ENCODE peak calls at places on chromosome 16, in ten cellular contexts. D, A, F, N, X, K, I, Z, S and E are unnamed samples.

GRCh38 chr16:57802635-57803412 is 533 bp upstream of the KIFC3 start:
- DNase-seq in Z (peak; percentile 34), F (peak; percentile 31), A (peak; percentile 55), I (peak; percentile 86), D (no peak), N (no peak), K (no peak), S (no peak), X (no peak), E (no peak)

GRCh38 chr16:25198021-25198420 is 18.7 kb upstream of the AQP8 start:
- DNase-seq in S (no peak), I (peak; percentile 18), X (no peak), K (no peak), Z (no peak), F (no peak), D (no peak), A (peak; percentile 65), N (no peak), E (no peak)

GRCh38 chr16:54277845-54278703 is 8.5 kb downstream of the IRX3 start:
- DNase-seq in A (no peak), I (no peak), S (no peak), X (no peak), D (no peak), K (peak; percentile 22), Z (peak; percentile 33), N (no peak), F (no peak), E (no peak)

GRCh38 chr16:28930652-28931051 is 1.1 kb upstream of the CD19 start:
- DNase-seq in D (no peak), X (peak; percentile 39), F (no peak), A (no peak), I (no peak), Z (no peak), N (no peak), S (no peak), K (no peak), E (no peak)

GRCh38 chr16:84307209-84307954 is 12.7 kb downstream of the WFDC1 start:
- DNase-seq in Z (no peak), X (no peak), I (no peak), K (no peak), F (no peak), A (no peak), D (no peak), N (no peak), S (no peak), E (no peak)

GRCh38 chr16:62585041-62585545 is 548.9 kb upstream of the CDH8 start:
- DNase-seq in N (no peak), D (no peak), Z (no peak), A (no peak), S (no peak), F (no peak), X (no peak), K (no peak), I (no peak), E (no peak)

GRCh38 chr16:86772231-86772510 is 193.8 kb downstream of the FOXL1 start:
- DNase-seq in X (no peak), Z (no peak), A (peak; percentile 50), D (no peak), F (no peak), N (no peak), S (no peak), K (no peak), I (no peak), E (no peak)

GRCh38 chr16:23607740-23608139 is 11.6 kb upstream of the NDUFAB1 start:
- DNase-seq in I (no peak), F (no peak), X (no peak), D (no peak), A (no peak), K (no peak), S (no peak), Z (no peak), N (no peak), E (no peak)

GRCh38 chr16:67477960-67478554 is 2.9 kb downstream of the ATP6V0D1 start:
- DNase-seq in D (no peak), A (no peak), F (no peak), N (no peak), I (no peak), S (no peak), X (no peak), Z (no peak), K (no peak), E (no peak)

GRCh38 chr16:9049241-9049640 is 42.2 kb upstream of the HAPSTR1 start:
- DNase-seq in X (no peak), D (peak; percentile 80), S (no peak), F (peak; percentile 90), A (no peak), K (no peak), Z (no peak), I (no peak), N (no peak), E (no peak)

GRCh38 chr16:69351309-69352027 is at the start of gene TMED6:
- DNase-seq in Z (no peak), F (no peak), N (no peak), A (no peak), X (no peak), D (no peak), K (peak; percentile 44), I (no peak), S (no peak), E (no peak)

GRCh38 chr16:54355251-54355650 is 68.7 kb upstream of the IRX3 start:
- DNase-seq in A (peak; percentile 60), K (no peak), N (no peak), F (peak; percentile 61), S (no peak), I (no peak), X (no peak), D (no peak), Z (no peak), E (no peak)

GRCh38 chr16:68235882-68236803 is at the start of gene ESRP2:
- DNase-seq in K (peak; percentile 90), I (no peak), D (no peak), F (no peak), N (no peak), X (no peak), A (peak; percentile 90), Z (no peak), S (no peak), E (no peak)

GRCh38 chr16:54136276-54136625 is 150.3 kb downstream of the IRX3 start:
- DNase-seq in X (no peak), D (no peak), N (no peak), Z (no peak), K (no peak), S (no peak), I (no peak), A (peak; percentile 48), F (no peak), E (no peak)

DNA sequence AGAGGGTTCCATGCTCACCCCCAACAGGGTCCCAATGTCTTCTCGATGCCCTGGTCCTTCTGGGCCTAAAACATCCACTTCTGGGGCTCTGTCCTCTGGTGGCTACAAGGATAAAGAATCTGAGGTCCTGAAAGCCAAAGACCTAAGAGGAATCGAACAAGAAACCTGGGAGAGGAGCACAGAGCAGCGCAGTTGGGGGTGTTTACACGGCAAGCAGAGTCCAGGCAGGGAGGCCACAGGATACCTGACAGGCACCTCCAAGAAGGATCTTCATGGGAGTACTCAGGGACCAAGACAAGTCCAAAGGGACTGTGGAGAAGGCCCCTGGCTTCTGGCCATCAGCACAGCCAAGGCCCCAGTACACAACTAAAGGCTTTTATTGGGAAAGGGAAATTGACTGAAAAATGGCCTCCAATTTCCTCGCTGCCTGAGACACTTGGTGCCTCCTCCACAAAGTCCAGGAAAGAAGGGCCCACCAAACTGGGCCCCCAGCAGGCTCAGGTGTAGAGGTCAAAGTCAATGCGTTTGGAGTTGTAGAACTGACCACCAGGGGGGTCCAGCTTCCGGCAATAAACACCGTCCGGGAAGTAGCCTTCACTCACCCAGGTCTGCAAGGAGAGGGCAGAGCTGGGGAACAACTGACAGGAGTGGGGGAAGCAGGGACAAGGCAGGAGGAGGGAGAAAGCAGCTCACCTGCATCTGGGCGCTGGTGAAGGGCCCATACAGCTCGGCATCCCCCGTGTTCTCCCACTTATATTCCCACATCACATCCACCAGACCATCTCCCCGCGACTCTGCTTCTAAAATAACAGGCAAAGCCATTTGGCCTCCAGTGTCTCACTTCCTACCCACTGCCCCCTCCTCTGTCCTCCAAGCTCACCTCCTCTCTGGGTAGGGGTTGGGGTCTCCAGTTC is 2.4 kb downstream of the CD2BP2 start:
- DNase-seq in K (no peak), Z (no peak), N (no peak), S (peak; percentile 37), I (no peak), D (no peak), A (no peak), F (no peak), X (no peak), E (no peak)
- TF ChIP-seq CTCF in K (no peak), Z (peak; percentile 46), N (no peak), S (peak; percentile 36), I (no peak), D (peak; percentile 30), A (no peak), F (no peak), X (no peak), E (no peak)

DNA sequence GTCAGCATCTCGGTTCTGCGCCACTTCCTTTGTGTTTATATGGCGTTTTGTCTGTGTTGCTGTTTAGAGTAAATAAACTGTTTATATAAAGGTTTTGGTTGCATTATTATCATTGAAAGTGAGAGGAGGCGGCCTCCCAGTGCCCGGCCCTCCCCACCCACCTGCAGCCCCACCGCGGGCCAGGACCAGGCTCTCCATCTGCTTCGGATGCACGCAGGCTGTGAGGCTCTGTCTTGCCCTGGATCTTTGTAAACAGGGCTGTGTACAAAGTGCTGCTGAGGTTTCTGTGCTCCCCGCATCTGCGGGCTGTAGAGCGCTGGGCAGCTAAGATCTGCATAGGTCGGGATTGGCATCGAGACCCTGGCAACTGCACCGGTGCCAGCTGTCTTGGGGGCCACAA is 8.2 kb upstream of the BAIAP3 start:
- DNase-seq in A (no peak), I (no peak), K (no peak), F (no peak), D (no peak), N (no peak), S (no peak), X (no peak), Z (no peak), E (no peak)
- TF ChIP-seq CTCF in A (no peak), I (no peak), K (no peak), F (no peak), D (no peak), N (no peak), S (no peak), X (no peak), Z (no peak), E (no peak)

DNA sequence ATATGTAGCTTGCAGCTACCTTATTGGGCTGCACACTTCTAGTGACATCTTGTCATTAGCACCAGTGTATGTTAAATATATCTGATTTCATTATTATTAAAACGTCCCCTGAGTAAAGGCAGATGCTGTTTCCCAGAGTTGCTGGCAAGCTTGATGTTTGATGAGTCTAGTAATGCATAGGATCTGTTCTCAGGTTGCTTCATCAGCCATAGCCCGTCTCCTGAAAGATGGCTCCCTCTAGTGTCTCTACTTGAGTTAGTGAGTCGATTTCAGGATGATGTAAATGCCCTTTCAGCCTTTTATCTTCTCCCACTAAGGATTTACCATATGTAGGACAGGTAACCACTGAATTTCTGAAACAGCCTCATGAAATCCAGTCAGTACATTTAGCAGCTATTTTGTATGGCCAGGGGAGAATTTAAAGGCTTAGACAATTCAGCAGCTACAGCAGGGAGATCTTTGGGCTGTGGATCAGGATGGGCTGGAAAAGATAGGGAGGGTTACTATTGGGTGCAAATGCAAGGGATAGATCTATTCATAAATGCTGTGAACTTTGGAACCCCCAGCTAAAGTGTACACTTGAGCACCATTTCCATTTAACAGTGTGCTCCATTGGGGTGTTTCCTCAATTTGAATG is 376.3 kb downstream of the CNTNAP4 start:
- DNase-seq in A (peak; percentile 53), K (no peak), N (no peak), S (peak; percentile 8), F (peak; percentile 60), Z (peak; percentile 15), D (peak; percentile 4), I (peak; percentile 66), X (peak; percentile 65), E (no peak)
- TF ChIP-seq CTCF in A (peak; percentile 70), K (peak; percentile 90), N (peak; percentile 17), S (peak; percentile 41), F (peak; percentile 72), Z (peak; percentile 78), D (peak; percentile 73), I (peak; percentile 64), X (peak; percentile 64), E (peak; percentile 9)

GRCh38 chr16:77556203-77556602 is 121.4 kb upstream of the ADAMTS18 start:
- DNase-seq in S (no peak), Z (no peak), X (no peak), N (no peak), D (no peak), K (no peak), I (no peak), F (no peak), A (no peak), E (no peak)
- TF ChIP-seq CTCF in S (no peak), Z (no peak), X (no peak), N (no peak), D (no peak), K (no peak), I (no peak), F (no peak), A (no peak), E (no peak)